ENCODE peak calls at places on chromosomes 11 and 22, in five cellular contexts. F is skeletal muscle cell; C is activated naive CD4-positive, alpha-beta T cell; H is naive thymus-derived CD8-positive, alpha-beta T cell; B is NAMALWA. S is an unnamed sample.

GRCh38 chr11:120215634-120216033 is 4.8 kb downstream of the OAF start:
- DNase-seq in F (no peak), C (no peak), H (no peak), B (no peak), S (no peak)

GRCh38 chr11:71279916-71280645 is 27.7 kb upstream of the SHANK2 start:
- DNase-seq in F (no peak), C (no peak), H (no peak), B (no peak), S (no peak)

GRCh38 chr11:69718147-69718546 is 14.3 kb upstream of the FGF19 start:
- DNase-seq in F (no peak), C (no peak), H (no peak), B (peak), S (peak)

GRCh38 chr11:6640985-6641701 is 14.5 kb downstream of the DCHS1 start:
- DNase-seq in F (no peak), C (no peak), H (no peak), B (no peak), S (no peak)

GRCh38 chr11:76977791-76978190 is 56.4 kb upstream of the B3GNT6 start:
- DNase-seq in F (no peak), C (no peak), H (no peak), B (no peak), S (no peak)

GRCh38 chr22:48596111-48596860 is 1231.4 kb downstream of the BRD1 start:
- DNase-seq in F (no peak), C (no peak), H (no peak), B (no peak), S (no peak)

GRCh38 chr11:115980336-115980735 is 476.1 kb upstream of the CADM1 start:
- DNase-seq in F (no peak), C (no peak), H (no peak), B (no peak), S (no peak)

GRCh38 chr11:116831790-116832349 is 2.2 kb downstream of the APOC3 start:
- DNase-seq in F (no peak), C (no peak), H (no peak), B (no peak), S (no peak)

GRCh38 chr22:32527756-32528155 is 53.1 kb downstream of the FBXO7 start:
- DNase-seq in F (no peak), C (no peak), H (no peak), B (no peak), S (no peak)

GRCh38 chr22:39901519-39902146 is 749 bp downstream of the GRAP2 start:
- DNase-seq in F (no peak), C (no peak), H (no peak), B (no peak), S (no peak)

GRCh38 chr11:1083621-1084551 is 9.2 kb downstream of the MUC2 start:
- DNase-seq in F (no peak), C (no peak), H (no peak), B (no peak), S (no peak)

GRCh38 chr22:42676059-42676607 is 26.9 kb upstream of the CYB5R3 start:
- DNase-seq in F (peak), C (no peak), H (no peak), B (no peak), S (no peak)

GRCh38 chr22:26592368-26593015 is 2.6 kb upstream of the TPST2 start:
- DNase-seq in F (no peak), C (no peak), H (no peak), B (no peak), S (peak)

GRCh38 chr11:75223954-75224643 is 16.5 kb upstream of the TPBGL start:
- DNase-seq in F (no peak), C (no peak), H (no peak), B (no peak), S (no peak)

GRCh38 chr22:17951315-17951714 is 73.0 kb downstream of the MICAL3 start:
- DNase-seq in F (no peak), C (no peak), H (no peak), B (no peak), S (no peak)

GRCh38 chr11:65932558-65932919 is 12.7 kb upstream of the TSGA10IP start:
- DNase-seq in F (no peak), C (no peak), H (no peak), B (no peak), S (no peak)

GRCh38 chr11:121106812-121107211 is 5.8 kb downstream of the TECTA start:
- DNase-seq in F (no peak), C (no peak), H (no peak), B (no peak), S (no peak)

GRCh38 chr22:17009640-17010291 is 1.7 kb upstream of the GAB4 start:
- DNase-seq in F (no peak), C (no peak), H (no peak), B (peak), S (no peak)

GRCh38 chr11:24900524-24900923 is 403.7 kb downstream of the LUZP2 start:
- DNase-seq in F (no peak), C (no peak), H (no peak), B (no peak), S (no peak)

GRCh38 chr11:65695459-65696241 is 16.4 kb upstream of the KAT5 start:
- DNase-seq in F (no peak), C (no peak), H (no peak), B (no peak), S (no peak)

GRCh38 chr11:129803533-129803932 is 12.1 kb upstream of the TMEM45B start:
- DNase-seq in F (no peak), C (no peak), H (no peak), B (no peak), S (no peak)

GRCh38 chr22:41636467-41636866 is 15.4 kb downstream of the XRCC6 start:
- DNase-seq in F (no peak), C (no peak), H (no peak), B (no peak), S (no peak)

GRCh38 chr22:49358041-49358440 is 469.6 kb downstream of the BRD1 start:
- DNase-seq in F (no peak), C (no peak), H (no peak), B (no peak), S (no peak)

GRCh38 chr11:47688101-47688500 is 27.1 kb downstream of the AGBL2 start:
- DNase-seq in F (no peak), C (no peak), H (no peak), B (no peak), S (no peak)